ENCODE peak calls at places on chromosomes 1 and 21, in seven cellular contexts. T, K, F, P, H, J and N are unnamed samples.

GRCh38 chr1:100734716-100735115 is 15.2 kb downstream of the VCAM1 start:
- DNase-seq in T (peak), J (no peak), F (no peak), K (no peak), P (peak), H (no peak), N (no peak)

GRCh38 chr1:222084996-222085395 is 343.1 kb upstream of the DUSP10 start:
- DNase-seq in T (peak), H (no peak), P (no peak), F (no peak), J (no peak), K (no peak), N (no peak)

GRCh38 chr1:7117599-7118281 is 332.5 kb downstream of the CAMTA1 start:
- DNase-seq in J (no peak), H (no peak), F (no peak), K (peak), T (peak), P (no peak), N (no peak)

GRCh38 chr1:151047925-151048644 is 534 bp downstream of the C1orf56 start:
- DNase-seq in P (peak), H (peak), J (peak), K (peak), F (no peak), T (peak), N (peak)

GRCh38 chr1:59511476-59512465 is 214.9 kb downstream of the FGGY start:
- DNase-seq in K (no peak), P (no peak), T (no peak), H (no peak), F (no peak), J (no peak), N (peak)

GRCh38 chr1:233844697-233845096 is 59.8 kb upstream of the SLC35F3 start:
- DNase-seq in J (no peak), F (no peak), H (no peak), T (no peak), K (no peak), P (no peak), N (no peak)

GRCh38 chr21:36909423-36909822 is 57.0 kb downstream of the HLCS start:
- DNase-seq in H (no peak), T (peak), K (peak), J (no peak), F (no peak), P (no peak), N (no peak)

GRCh38 chr1:211495584-211495983 is 3.6 kb upstream of the RD3 start:
- DNase-seq in J (peak), H (peak), T (no peak), F (no peak), K (no peak), P (no peak), N (no peak)

GRCh38 chr1:24009406-24009805 is 29.3 kb upstream of the SRSF10 start:
- DNase-seq in T (peak), P (peak), J (no peak), F (no peak), H (peak), K (no peak), N (no peak)

GRCh38 chr1:81452693-81453344 is 347.9 kb upstream of the ADGRL2 start:
- DNase-seq in P (no peak), T (peak), F (no peak), J (no peak), K (no peak), H (no peak), N (no peak)

GRCh38 chr1:101506541-101507164 is 269.8 kb downstream of the S1PR1 start:
- DNase-seq in F (no peak), P (peak), K (peak), T (peak), J (peak), H (peak), N (peak)

GRCh38 chr1:201861448-201861847 is 27.2 kb upstream of the SHISA4 start:
- DNase-seq in T (no peak), J (no peak), K (no peak), H (no peak), F (no peak), P (no peak), N (no peak)

GRCh38 chr1:47418681-47419272 is 2.7 kb downstream of the FOXE3 start:
- DNase-seq in P (no peak), K (no peak), J (no peak), F (no peak), H (no peak), T (peak), N (no peak)

GRCh38 chr1:179166663-179167417 is 62.6 kb downstream of the ABL2 start:
- DNase-seq in H (no peak), F (no peak), J (no peak), T (peak), P (no peak), K (no peak), N (no peak)

GRCh38 chr1:164653705-164654104 is 94.7 kb downstream of the PBX1 start:
- DNase-seq in K (no peak), J (no peak), H (no peak), T (no peak), F (no peak), P (no peak), N (no peak)

GRCh38 chr1:171802207-171802606 is 20.7 kb downstream of the METTL13 start:
- DNase-seq in K (no peak), J (no peak), F (no peak), P (no peak), H (no peak), T (no peak), N (no peak)

GRCh38 chr1:23779826-23780371 is 1.7 kb downstream of the PITHD1 start:
- DNase-seq in J (no peak), K (no peak), T (peak), F (no peak), H (no peak), P (peak), N (no peak)

GRCh38 chr1:243731301-243731891 is 118.6 kb downstream of the AKT3 start:
- DNase-seq in J (no peak), T (peak), P (peak), K (no peak), H (no peak), F (no peak), N (no peak)

GRCh38 chr1:116957646-116958045 is 43.9 kb upstream of the CD101 start:
- DNase-seq in K (no peak), T (no peak), P (no peak), J (no peak), H (no peak), F (no peak), N (no peak)

GRCh38 chr1:245019904-245020486 is 134.8 kb upstream of the KIF26B start:
- DNase-seq in J (no peak), T (no peak), K (no peak), F (no peak), P (no peak), H (no peak), N (no peak)

GRCh38 chr1:55702064-55702463 is 486.9 kb upstream of the USP24 start:
- DNase-seq in P (peak), T (no peak), J (no peak), K (no peak), H (no peak), F (no peak), N (no peak)

GRCh38 chr1:26788515-26788785 is 700 bp downstream of the PIGV start:
- DNase-seq in K (no peak), F (no peak), J (no peak), H (no peak), T (no peak), P (no peak), N (no peak)

GRCh38 chr1:10918531-10918930 is 93.9 kb upstream of the TARDBP start:
- DNase-seq in T (peak), F (no peak), P (no peak), H (no peak), K (no peak), J (no peak), N (no peak)

GRCh38 chr1:224223819-224224714 is 41.0 kb downstream of the DEGS1 start:
- DNase-seq in T (peak), H (no peak), J (no peak), P (peak), K (no peak), F (no peak), N (no peak)

GRCh38 chr1:205581321-205581980 is 50.4 kb downstream of the ELK4 start:
- DNase-seq in F (no peak), H (peak), K (no peak), J (no peak), T (no peak), P (no peak), N (no peak)

GRCh38 chr1:209733409-209734192 is 22.3 kb upstream of the TRAF3IP3 start:
- DNase-seq in T (no peak), F (no peak), H (no peak), J (no peak), K (no peak), P (no peak), N (no peak)

GRCh38 chr1:43856188-43856587 is 77.4 kb upstream of the ARTN start:
- DNase-seq in F (no peak), J (no peak), K (no peak), P (no peak), H (no peak), T (no peak), N (no peak)

GRCh38 chr1:228268891-228269285 is 61.0 kb downstream of the OBSCN start:
- DNase-seq in F (no peak), T (peak), H (no peak), J (no peak), K (no peak), P (no peak), N (peak)

GRCh38 chr1:208528577-208529240 is 284.5 kb upstream of the PLXNA2 start:
- DNase-seq in K (no peak), H (no peak), P (no peak), J (no peak), T (no peak), F (peak), N (no peak)
- H3K27ac ChIP-seq in K (no peak), H (no peak), P (no peak), J (no peak), T (no peak), F (no peak), N (no peak)

DNA sequence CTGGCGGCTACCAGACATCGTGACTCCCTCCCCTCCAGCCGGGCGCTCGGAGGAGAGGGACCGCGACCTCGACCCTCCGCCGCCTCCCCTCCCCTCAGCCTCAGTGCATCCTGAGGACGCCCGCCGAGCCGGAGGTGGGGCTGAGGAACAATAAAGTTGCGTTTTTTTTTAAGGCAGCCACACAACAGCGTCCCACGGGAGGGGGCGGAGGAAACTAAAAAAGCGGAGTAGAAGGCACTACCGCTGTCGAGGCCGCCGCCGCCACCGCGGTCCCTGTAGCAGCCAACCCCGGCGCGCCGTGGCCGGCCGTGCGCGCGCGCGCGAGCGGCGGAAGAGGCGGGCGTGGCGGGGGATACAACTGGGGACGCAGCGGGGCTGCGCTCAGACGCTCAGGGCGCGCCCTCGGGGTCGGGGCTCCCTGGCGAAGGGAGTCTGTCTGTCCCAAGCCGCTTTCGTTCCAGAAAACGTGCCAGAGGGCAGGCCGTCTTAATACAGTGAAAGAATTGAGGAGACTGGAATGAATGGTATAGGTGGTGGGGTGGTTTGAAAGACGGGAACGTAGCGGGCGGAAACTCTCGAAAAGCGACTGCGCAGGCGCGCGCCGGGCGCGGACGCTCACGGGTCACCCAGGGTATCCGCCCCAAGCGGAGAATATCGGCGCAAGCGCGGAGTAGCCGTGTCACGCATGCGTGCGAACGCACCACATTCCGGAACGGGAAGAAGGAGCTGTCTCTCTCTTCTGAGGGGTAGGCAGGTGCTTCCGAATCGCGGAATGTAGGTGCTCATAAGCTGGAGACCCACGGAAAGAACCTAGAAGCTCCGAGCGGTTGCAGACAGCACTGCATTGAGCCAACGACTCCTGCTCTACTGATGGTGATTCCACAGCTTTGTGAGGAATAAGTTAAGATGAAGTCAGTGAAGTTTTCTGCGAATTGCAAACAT is at the start of gene COP1:
- DNase-seq in F (peak), T (peak), H (peak), J (peak), K (peak), P (peak), N (peak)
- TF ChIP-seq POLR2A in F (no peak), T (peak), H (peak), J (peak), K (peak), P (peak), N (peak)

DNA sequence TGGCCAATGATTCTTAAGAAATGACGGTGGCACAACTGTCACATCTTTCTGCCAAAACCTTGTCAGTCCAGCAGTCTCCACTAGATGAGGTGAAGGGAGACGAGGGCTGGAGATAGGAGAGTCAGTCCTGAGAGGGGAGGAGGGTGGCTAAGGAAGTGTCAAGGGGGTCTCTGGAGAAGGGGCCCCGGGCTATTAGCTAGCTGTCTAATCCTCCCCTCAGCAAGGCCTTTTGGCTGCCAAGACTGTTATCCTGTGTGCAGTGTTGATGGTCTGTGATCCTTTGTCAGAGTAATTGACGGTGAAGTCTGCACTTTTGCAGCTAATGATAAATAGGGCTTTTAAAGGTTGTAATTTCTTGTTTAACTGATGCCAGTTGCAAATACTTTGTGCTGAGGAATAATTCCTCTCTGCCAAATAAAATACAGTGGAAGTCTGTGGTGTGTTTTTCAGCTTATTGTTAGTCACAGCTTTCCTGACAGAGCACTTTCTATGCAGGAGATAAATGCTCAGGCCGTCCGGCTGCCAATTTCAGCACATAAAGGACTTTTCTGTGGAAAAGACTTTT is 34.9 kb downstream of the PRRX1 start:
- DNase-seq in T (peak), H (no peak), K (no peak), F (no peak), P (peak), J (no peak), N (no peak)
- H3K27ac ChIP-seq in T (peak), H (no peak), K (no peak), F (peak), P (no peak), J (no peak), N (no peak)

GRCh38 chr1:51265618-51266017 is 29.5 kb downstream of the RNF11 start:
- DNase-seq in J (no peak), T (no peak), P (no peak), F (no peak), H (no peak), K (no peak), N (no peak)
- TF ChIP-seq POLR2A in J (no peak), T (no peak), P (no peak), F (no peak), H (no peak), K (no peak), N (no peak)

DNA sequence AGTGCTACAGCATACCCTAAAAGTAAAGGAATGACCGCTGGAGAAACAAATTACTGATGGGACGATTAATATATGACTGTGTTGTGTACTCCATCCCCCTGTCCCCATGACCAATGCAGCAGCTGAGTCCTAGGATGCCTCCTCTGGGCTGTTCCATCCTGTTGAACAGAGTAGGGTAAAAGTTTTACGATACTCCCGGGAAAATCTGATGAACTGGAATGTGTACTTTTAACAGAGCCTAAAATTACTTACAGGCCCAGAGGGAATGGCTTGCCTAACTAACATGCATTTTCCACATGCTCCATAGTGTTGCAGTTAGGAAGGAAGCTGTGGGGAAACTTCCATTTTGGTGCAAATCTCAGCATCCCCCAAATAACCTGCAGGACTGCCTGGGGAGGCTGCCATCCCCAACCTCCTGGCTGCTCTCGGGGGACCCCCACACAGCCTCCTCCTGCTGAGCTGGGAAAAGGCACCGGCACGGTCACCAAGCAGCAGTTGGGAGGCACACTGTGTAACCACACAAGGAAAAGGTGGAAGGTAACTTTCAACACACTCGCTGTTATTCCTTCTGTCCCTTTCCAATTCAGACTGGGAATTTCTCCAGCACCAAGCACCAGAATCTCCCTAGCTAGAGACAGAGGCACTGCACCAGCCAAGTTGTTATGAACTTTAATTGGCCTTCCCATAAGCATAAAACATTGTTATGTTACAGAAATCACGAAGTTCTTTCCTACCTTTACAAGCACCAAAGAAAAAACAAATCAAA is 97.2 kb downstream of the BCAR3 start:
- DNase-seq in T (no peak), H (peak), F (no peak), P (no peak), J (no peak), K (no peak), N (no peak)
- H3K27ac ChIP-seq in T (no peak), H (peak), F (peak), P (no peak), J (peak), K (peak), N (peak)